ENCODE peak calls at places on chromosomes 12 and 14, in six cellular contexts. C is HepG2, B is HCT116, D is GM12878, E is H1, K is NT2/D1. O is an unnamed sample.

GRCh38 chr14:85387181-85387580 is 142.8 kb upstream of the FLRT2 start:
- DNase-seq in C (no peak), B (no peak), D (no peak), E (no peak), K (no peak), O (no peak)

GRCh38 chr12:10614056-10614370 is 604 bp upstream of the MAGOHB start:
- DNase-seq in C (no peak), B (no peak), D (no peak), E (no peak), K (no peak), O (no peak)

GRCh38 chr14:88248606-88249005 is 74.5 kb downstream of the KCNK10 start:
- DNase-seq in C (no peak), B (no peak), D (no peak), E (no peak), K (no peak), O (no peak)

GRCh38 chr14:69259531-69260245 is at the start of gene GALNT16:
- DNase-seq in C (no peak), B (no peak), D (no peak), E (peak; percentile 84), K (no peak), O (peak; percentile 18)

GRCh38 chr12:124565071-124565491 is 2.3 kb downstream of the NCOR2 start:
- DNase-seq in C (no peak), B (no peak), D (no peak), E (peak; percentile 68), K (no peak), O (no peak)

GRCh38 chr12:93292731-93293566 is 84.8 kb upstream of the NUDT4 start:
- DNase-seq in C (peak; percentile 81), B (no peak), D (no peak), E (no peak), K (no peak), O (no peak)

GRCh38 chr14:35365130-35366047 is 39.2 kb downstream of the NFKBIA start:
- DNase-seq in C (peak; percentile 98), B (peak; percentile 54), D (no peak), E (no peak), K (no peak), O (no peak)

GRCh38 chr14:20436363-20436755 is 393 bp upstream of the KLHL33 start:
- DNase-seq in C (no peak), B (no peak), D (no peak), E (no peak), K (no peak), O (no peak)

GRCh38 chr12:89882051-89882450 is 173.4 kb upstream of the ATP2B1 start:
- DNase-seq in C (no peak), B (no peak), D (peak; percentile 55), E (no peak), K (no peak), O (no peak)

GRCh38 chr12:116353958-116354357 is 76.5 kb upstream of the MED13L start:
- DNase-seq in C (no peak), B (no peak), D (no peak), E (no peak), K (no peak), O (no peak)

GRCh38 chr14:56271988-56272387 is 153.8 kb downstream of the PELI2 start:
- DNase-seq in C (no peak), B (no peak), D (no peak), E (no peak), K (no peak), O (no peak)

GRCh38 chr12:42141981-42142606 is 2.6 kb downstream of the GXYLT1 start:
- DNase-seq in C (no peak), B (no peak), D (no peak), E (no peak), K (no peak), O (peak; percentile 19)

GRCh38 chr14:56156096-56156495 is 37.9 kb downstream of the PELI2 start:
- DNase-seq in C (no peak), B (no peak), D (no peak), E (no peak), K (no peak), O (no peak)

GRCh38 chr12:542290-543113 is 82.8 kb downstream of the B4GALNT3 start:
- DNase-seq in C (no peak), B (no peak), D (no peak), E (no peak), K (peak; percentile 23), O (no peak)

GRCh38 chr14:38546932-38547551 is 291.1 kb upstream of the CLEC14A start:
- DNase-seq in C (no peak), B (no peak), D (no peak), E (no peak), K (no peak), O (no peak)

GRCh38 chr14:68741839-68742470 is 50.9 kb downstream of the ZFP36L1 start:
- DNase-seq in C (no peak), B (no peak), D (peak; percentile 93), E (no peak), K (no peak), O (no peak)

GRCh38 chr14:94439453-94440057 is 13.0 kb downstream of the SERPINA11 start:
- DNase-seq in C (no peak), B (no peak), D (no peak), E (no peak), K (no peak), O (no peak)

GRCh38 chr12:122641976-122642375 is 61.2 kb downstream of the HCAR2 start:
- DNase-seq in C (no peak), B (no peak), D (no peak), E (no peak), K (no peak), O (no peak)

GRCh38 chr14:36408388-36408787 is 88.0 kb upstream of the MBIP start:
- DNase-seq in C (no peak), B (no peak), D (no peak), E (no peak), K (no peak), O (no peak)
- TF ChIP-seq ZNF274 in C (no peak), B (no peak), D (no peak), E (no peak), K (no peak), O (no peak)

DNA sequence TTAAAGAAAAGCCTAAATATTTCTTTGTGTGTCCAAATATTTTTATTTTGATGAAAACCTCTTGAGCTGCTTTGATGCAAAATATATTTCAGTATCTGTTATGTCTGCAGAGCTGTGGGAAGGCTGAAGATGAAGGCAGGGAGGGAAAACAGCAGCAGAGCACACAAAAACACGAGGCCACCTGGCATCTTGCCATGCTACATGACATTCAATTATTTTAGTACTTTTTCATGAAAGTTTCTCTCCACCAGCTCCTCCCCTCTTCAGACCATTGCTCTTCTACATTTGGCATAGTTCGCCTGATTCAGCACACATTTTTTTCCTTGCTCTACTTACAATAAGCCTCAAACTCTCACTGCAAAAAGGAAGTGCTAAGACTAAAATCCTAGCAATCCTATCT is 4.7 kb upstream of the ALX1 start:
- DNase-seq in C (no peak), B (no peak), D (no peak), E (no peak), K (no peak), O (no peak)
- TF ChIP-seq ZNF274 in C (no peak), B (no peak), D (no peak), E (no peak), K (no peak), O (no peak)

GRCh38 chr12:79887912-79888311 is 47.0 kb downstream of the PPP1R12A start:
- DNase-seq in C (no peak), B (no peak), D (no peak), E (no peak), K (no peak), O (no peak)
- TF ChIP-seq ZNF274 in C (no peak), B (no peak), D (no peak), E (no peak), K (no peak), O (no peak)

GRCh38 chr12:53973093-53974042 is at the start of gene HOXC11:
- DNase-seq in C (no peak), B (no peak), D (no peak), E (no peak), K (no peak), O (no peak)
- TF ChIP-seq ZNF274 in C (no peak), B (no peak), D (no peak), E (no peak), K (no peak), O (no peak)

DNA sequence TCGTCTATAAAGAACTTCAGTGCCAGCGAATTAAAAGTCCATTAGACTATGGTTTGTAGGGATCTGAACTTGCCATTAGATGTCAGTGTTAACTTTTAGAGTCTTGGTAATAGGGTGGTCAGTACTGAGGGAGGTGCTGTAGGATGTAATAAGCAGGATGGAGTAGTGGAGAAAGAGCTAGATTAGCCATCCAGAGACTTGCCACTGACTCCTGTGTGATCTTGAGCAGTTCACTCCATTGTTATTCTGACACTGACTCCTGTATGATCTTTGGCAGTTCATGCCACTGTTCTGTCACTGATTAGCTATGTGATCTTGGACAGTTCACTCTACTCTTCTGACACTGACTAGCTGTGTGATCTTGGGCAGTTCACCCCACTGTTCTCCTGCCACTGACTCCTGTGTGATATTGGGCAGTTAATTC is 133.6 kb downstream of the TTLL5 start:
- DNase-seq in C (peak; percentile 9), B (peak; percentile 7), D (no peak), E (no peak), K (no peak), O (no peak)
- TF ChIP-seq ZNF274 in C (no peak), B (no peak), D (no peak), E (no peak), K (no peak), O (no peak)

GRCh38 chr14:83478741-83479140 is 1945.1 kb upstream of the SEL1L start:
- DNase-seq in C (no peak), B (no peak), D (no peak), E (no peak), K (no peak), O (no peak)

GRCh38 chr14:83485591-83485990 is 1951.9 kb upstream of the SEL1L start:
- DNase-seq in C (no peak), B (no peak), D (no peak), E (no peak), K (no peak), O (no peak)

DNA sequence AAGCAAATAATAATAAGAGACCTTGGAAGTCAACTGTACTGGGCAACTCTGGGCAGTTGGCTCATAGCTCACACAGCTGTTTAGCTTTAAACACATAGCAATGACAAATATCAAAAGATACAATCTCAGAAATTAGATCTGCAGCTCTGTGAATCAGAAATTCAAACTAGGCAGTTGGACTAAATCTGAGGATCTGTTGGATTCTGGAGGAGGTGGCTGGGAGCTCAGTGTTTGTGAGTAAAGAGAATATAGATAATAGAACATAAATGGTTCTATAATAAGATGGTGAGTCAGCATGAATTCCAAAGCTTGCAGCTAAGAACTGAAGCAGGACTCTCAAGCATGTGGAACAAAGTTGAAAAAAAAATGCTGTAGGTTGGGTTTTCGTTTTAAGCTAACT is 1949.4 kb upstream of the SEL1L start:
- DNase-seq in C (no peak), B (no peak), D (no peak), E (no peak), K (no peak), O (no peak)
- TF ChIP-seq ZNF274 in C (no peak), B (no peak), D (no peak), E (no peak), K (no peak), O (no peak)

GRCh38 chr14:42731480-42731879 is 1124.8 kb downstream of the LRFN5 start:
- DNase-seq in C (no peak), B (no peak), D (no peak), E (no peak), K (no peak), O (no peak)
- TF ChIP-seq ZNF274 in C (no peak), B (no peak), D (no peak), E (no peak), K (no peak), O (no peak)

DNA sequence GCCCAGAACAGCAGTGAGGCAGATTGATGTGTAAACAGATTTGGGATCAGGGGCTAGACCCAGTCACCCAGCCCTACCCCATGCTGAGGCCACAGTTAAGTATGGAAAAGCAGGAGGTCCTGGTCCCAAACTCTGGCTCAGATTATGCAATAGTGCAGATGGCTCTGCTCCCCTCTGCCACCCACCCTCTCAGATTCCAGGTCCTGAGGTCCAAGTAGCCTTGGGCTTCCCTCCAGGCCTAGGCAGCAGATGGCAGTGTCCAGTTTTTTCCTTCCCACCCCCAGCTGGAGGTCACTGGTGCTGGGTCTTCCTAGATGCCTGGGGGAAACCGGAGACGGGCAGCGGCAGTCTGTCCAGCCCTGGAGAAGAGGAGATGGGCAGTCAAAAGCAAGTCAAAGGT is 2.8 kb upstream of the DHH start:
- DNase-seq in C (no peak), B (no peak), D (no peak), E (no peak), K (no peak), O (peak; percentile 6)
- TF ChIP-seq ZNF274 in C (no peak), B (no peak), D (no peak), E (no peak), K (no peak), O (no peak)

O was measured in K562.